ENCODE peak calls at places on chromosomes 13 and 19, in seven cellular contexts. One of them, this sample, is unnamed.

GRCh38 chr19:46537136-46538097 is 41.8 kb upstream of the PNMA8B start:
- DNase-seq in mucosa of gallbladder: peak; percentile 59
- DNase-seq in amniotic stem cell: no peak
- DNase-seq in dermis microvascular lymphatic vessel endothelial cell: peak; percentile 47
- DNase-seq in mesothelial cell of epicardium: no peak
- DNase-seq in astrocyte of the cerebellum: peak; percentile 3
- DNase-seq in left ventricle myocardium inferior: peak; percentile 62
- DNase-seq in this sample: no peak

GRCh38 chr19:11814707-11815050 is 606 bp downstream of the ZNF440 start:
- DNase-seq in mucosa of gallbladder: no peak
- DNase-seq in amniotic stem cell: no peak
- DNase-seq in dermis microvascular lymphatic vessel endothelial cell: peak; percentile 45
- DNase-seq in mesothelial cell of epicardium: no peak
- DNase-seq in astrocyte of the cerebellum: no peak
- DNase-seq in left ventricle myocardium inferior: no peak
- DNase-seq in this sample: no peak

GRCh38 chr19:14085309-14085995 is at the start of gene C19orf67:
- DNase-seq in mucosa of gallbladder: no peak
- DNase-seq in amniotic stem cell: no peak
- DNase-seq in dermis microvascular lymphatic vessel endothelial cell: no peak
- DNase-seq in mesothelial cell of epicardium: no peak
- DNase-seq in astrocyte of the cerebellum: no peak
- DNase-seq in left ventricle myocardium inferior: no peak
- DNase-seq in this sample: no peak

GRCh38 chr19:18291590-18292459 is 10.4 kb upstream of the JUND start:
- DNase-seq in mucosa of gallbladder: peak; percentile 86
- DNase-seq in amniotic stem cell: no peak
- DNase-seq in dermis microvascular lymphatic vessel endothelial cell: peak; percentile 73
- DNase-seq in mesothelial cell of epicardium: peak; percentile 78
- DNase-seq in astrocyte of the cerebellum: no peak
- DNase-seq in left ventricle myocardium inferior: peak; percentile 86
- DNase-seq in this sample: no peak

GRCh38 chr13:95926231-95926630 is 127.0 kb downstream of the UGGT2 start:
- DNase-seq in mucosa of gallbladder: no peak
- DNase-seq in amniotic stem cell: no peak
- DNase-seq in dermis microvascular lymphatic vessel endothelial cell: no peak
- DNase-seq in mesothelial cell of epicardium: no peak
- DNase-seq in astrocyte of the cerebellum: no peak
- DNase-seq in left ventricle myocardium inferior: no peak
- DNase-seq in this sample: no peak

GRCh38 chr13:74977498-74977897 is 504.5 kb downstream of the TBC1D4 start:
- DNase-seq in mucosa of gallbladder: no peak
- DNase-seq in amniotic stem cell: no peak
- DNase-seq in dermis microvascular lymphatic vessel endothelial cell: no peak
- DNase-seq in mesothelial cell of epicardium: no peak
- DNase-seq in astrocyte of the cerebellum: no peak
- DNase-seq in left ventricle myocardium inferior: no peak
- DNase-seq in this sample: no peak

GRCh38 chr19:44748426-44749254 is at the start of gene BCL3:
- DNase-seq in mucosa of gallbladder: peak; percentile 70
- DNase-seq in amniotic stem cell: no peak
- DNase-seq in dermis microvascular lymphatic vessel endothelial cell: no peak
- DNase-seq in mesothelial cell of epicardium: no peak
- DNase-seq in astrocyte of the cerebellum: no peak
- DNase-seq in left ventricle myocardium inferior: peak; percentile 82
- DNase-seq in this sample: no peak

GRCh38 chr19:35692010-35692409 is 12.3 kb upstream of the ZBTB32 start:
- DNase-seq in mucosa of gallbladder: no peak
- DNase-seq in amniotic stem cell: no peak
- DNase-seq in dermis microvascular lymphatic vessel endothelial cell: no peak
- DNase-seq in mesothelial cell of epicardium: no peak
- DNase-seq in astrocyte of the cerebellum: no peak
- DNase-seq in left ventricle myocardium inferior: no peak
- DNase-seq in this sample: no peak

GRCh38 chr19:12217332-12217731 is 54.4 kb downstream of the ZNF136 start:
- DNase-seq in mucosa of gallbladder: no peak
- DNase-seq in amniotic stem cell: no peak
- DNase-seq in dermis microvascular lymphatic vessel endothelial cell: no peak
- DNase-seq in mesothelial cell of epicardium: no peak
- DNase-seq in astrocyte of the cerebellum: no peak
- DNase-seq in left ventricle myocardium inferior: no peak
- DNase-seq in this sample: no peak

GRCh38 chr13:98443329-98443728 is 133.6 kb downstream of the STK24 start:
- DNase-seq in mucosa of gallbladder: no peak
- DNase-seq in amniotic stem cell: peak; percentile 39
- DNase-seq in dermis microvascular lymphatic vessel endothelial cell: peak; percentile 13
- DNase-seq in mesothelial cell of epicardium: no peak
- DNase-seq in astrocyte of the cerebellum: no peak
- DNase-seq in left ventricle myocardium inferior: no peak
- DNase-seq in this sample: no peak

GRCh38 chr19:46141421-46141820 is 6.6 kb upstream of the IGFL2 start:
- DNase-seq in mucosa of gallbladder: no peak
- DNase-seq in amniotic stem cell: no peak
- DNase-seq in dermis microvascular lymphatic vessel endothelial cell: no peak
- DNase-seq in mesothelial cell of epicardium: no peak
- DNase-seq in astrocyte of the cerebellum: no peak
- DNase-seq in left ventricle myocardium inferior: no peak
- DNase-seq in this sample: no peak

This sample was measured in glomerular endothelial cell.